ENCODE peak calls at places on chromosomes 7 and 10, in four cellular contexts. X, O, A and B are unnamed samples.

GRCh38 chr7:44490351-44491200 is at the start of gene NUDCD3:
- DNase-seq in X (peak; percentile 88), O (peak; percentile 89), A (peak; percentile 85), B (peak; percentile 52)

GRCh38 chr7:29285861-29286260 is 91.3 kb downstream of the CHN2 start:
- DNase-seq in X (no peak), A (peak; percentile 63), O (no peak), B (no peak)

GRCh38 chr7:92747041-92747835 is 89.1 kb downstream of the CDK6 start:
- DNase-seq in O (no peak), X (peak; percentile 31), A (no peak), B (no peak)

GRCh38 chr10:50593523-50593922 is 30.2 kb downstream of the SGMS1 start:
- DNase-seq in A (no peak), O (no peak), X (peak; percentile 51), B (no peak)

GRCh38 chr7:27962250-27962649 is 218.3 kb downstream of the JAZF1 start:
- DNase-seq in X (no peak), O (no peak), A (no peak), B (no peak)

GRCh38 chr7:2001601-2002442 is 230.9 kb downstream of the MAD1L1 start:
- DNase-seq in A (no peak), X (no peak), O (no peak), B (no peak)

GRCh38 chr7:29953735-29954347 is 35.8 kb downstream of the SCRN1 start:
- DNase-seq in A (no peak), O (no peak), X (no peak), B (no peak)

GRCh38 chr7:18505870-18506460 is 10.4 kb downstream of the HDAC9 start:
- DNase-seq in X (peak; percentile 25), O (no peak), A (no peak), B (no peak)

GRCh38 chr7:34191766-34192550 is 286.6 kb downstream of the BMPER start:
- DNase-seq in O (peak; percentile 44), A (no peak), X (no peak), B (no peak)

GRCh38 chr7:115038158-115038557 is 116.3 kb downstream of the MDFIC start:
- DNase-seq in O (no peak), X (no peak), A (peak; percentile 96), B (no peak)

GRCh38 chr10:3781458-3782098 is 3.4 kb downstream of the KLF6 start:
- DNase-seq in A (no peak), O (no peak), X (peak; percentile 73), B (no peak)

GRCh38 chr7:105530126-105530525 is 1.9 kb upstream of the RINT1 start:
- DNase-seq in X (no peak), A (no peak), O (no peak), B (no peak)

GRCh38 chr10:49094707-49095106 is 20.6 kb downstream of the VSTM4 start:
- DNase-seq in A (no peak), O (no peak), X (no peak), B (no peak)

GRCh38 chr7:83413831-83414230 is 235.1 kb downstream of the SEMA3E start:
- DNase-seq in X (peak; percentile 44), A (no peak), O (peak; percentile 7), B (no peak)

GRCh38 chr10:69459101-69459805 is 8.0 kb downstream of the TSPAN15 start:
- DNase-seq in A (no peak), X (no peak), O (no peak), B (no peak)

GRCh38 chr10:84140036-84140379 is 699 bp downstream of the GHITM start:
- DNase-seq in O (no peak), A (no peak), X (peak; percentile 59), B (no peak)

GRCh38 chr10:31751401-31752080 is 177.1 kb downstream of the ARHGAP12 start:
- DNase-seq in A (no peak), X (no peak), O (no peak), B (no peak)

GRCh38 chr10:79069325-79070090 is 742 bp downstream of the ZMIZ1 start:
- DNase-seq in X (peak; percentile 41), A (no peak), O (peak; percentile 58), B (no peak)

GRCh38 chr10:119395287-119396007 is 147.1 kb downstream of the RGS10 start:
- DNase-seq in X (peak; percentile 74), A (no peak), O (peak; percentile 33), B (peak; percentile 39)

GRCh38 chr10:109633846-109634245 is 289.5 kb downstream of the XPNPEP1 start:
- DNase-seq in O (no peak), X (peak; percentile 1), A (no peak), B (no peak)

GRCh38 chr7:109407756-109408155 is 838.1 kb downstream of the DNAJB9 start:
- DNase-seq in X (no peak), A (no peak), O (no peak), B (no peak)

GRCh38 chr7:107035446-107035845 is 9.1 kb upstream of the PRKAR2B start:
- DNase-seq in A (no peak), X (peak; percentile 42), O (no peak), B (no peak)

GRCh38 chr7:64516451-64516850 is 46.4 kb downstream of the ZNF680 start:
- DNase-seq in O (no peak), X (no peak), A (no peak), B (no peak)

GRCh38 chr10:64863836-64864235 is 1342.6 kb downstream of the REEP3 start:
- DNase-seq in X (no peak), O (no peak), A (no peak), B (no peak)

GRCh38 chr7:9608560-9608959 is 1175.2 kb downstream of the NXPH1 start:
- DNase-seq in X (no peak), A (no peak), O (no peak), B (no peak)

GRCh38 chr10:85810674-85811073 is 555.9 kb downstream of the GRID1 start:
- DNase-seq in X (no peak), O (no peak), A (no peak), B (no peak)

GRCh38 chr7:97770845-97771244 is 39.0 kb downstream of the TAC1 start:
- DNase-seq in O (no peak), X (no peak), A (peak; percentile 42), B (no peak)

GRCh38 chr7:38881015-38881414 is 28.0 kb downstream of the VPS41 start:
- DNase-seq in O (peak; percentile 42), X (no peak), A (no peak), B (no peak)

GRCh38 chr7:51426163-51426562 is 109.6 kb upstream of the COBL start:
- DNase-seq in X (no peak), A (no peak), O (no peak), B (no peak)

GRCh38 chr7:149883452-149883861 is 9.7 kb downstream of the ATP6V0E2 start:
- DNase-seq in X (peak; percentile 45), O (peak; percentile 85), A (no peak), B (no peak)

GRCh38 chr7:11437987-11438386 is 394.0 kb downstream of the THSD7A start:
- DNase-seq in A (peak; percentile 28), X (peak; percentile 82), O (no peak), B (no peak)

GRCh38 chr7:133081119-133081604 is 728 bp downstream of the CHCHD3 start:
- DNase-seq in A (no peak), X (no peak), O (no peak), B (no peak)

GRCh38 chr10:101122270-101123084 is 8.6 kb upstream of the TLX1 start:
- DNase-seq in O (no peak), X (no peak), A (no peak), B (no peak)

GRCh38 chr7:13411151-13411550 is 578.3 kb downstream of the ETV1 start:
- DNase-seq in X (no peak), O (no peak), A (no peak), B (no peak)

GRCh38 chr7:91089382-91089963 is 174.8 kb upstream of the FZD1 start:
- DNase-seq in X (peak; percentile 70), A (peak; percentile 36), O (peak; percentile 17), B (no peak)

GRCh38 chr10:18254086-18254485 is 113.9 kb downstream of the CACNB2 start:
- DNase-seq in A (no peak), O (no peak), X (peak; percentile 70), B (no peak)